ENCODE peak calls at places on chromosomes 16 and 17, in seven cellular contexts. P, E, S, O, J, R and Z are unnamed samples. For H3K79me2, the result is how much of the 10 kb centered on the place peaks cover.

GRCh38 chr17:57861000-57861736 is 11.3 kb upstream of the MRPS23 start:
- DNase-seq in O (peak), J (peak), S (peak), P (peak), E (peak), R (peak), Z (peak)

GRCh38 chr16:2910441-2910840 is 1.3 kb upstream of the FLYWCH1 start:
- DNase-seq in P (no peak), O (no peak), J (peak), R (no peak), E (no peak), S (no peak), Z (no peak)

GRCh38 chr17:47949197-47949759 is 7.9 kb downstream of the PNPO start:
- DNase-seq in S (peak), O (peak), R (peak), E (peak), P (peak), J (peak), Z (peak)

GRCh38 chr17:63542942-63543821 is 7.1 kb upstream of the DCAF7 start:
- DNase-seq in E (no peak), O (no peak), J (no peak), S (no peak), R (no peak), P (peak), Z (peak)

GRCh38 chr16:11242658-11243057 is 13.3 kb downstream of the SOCS1 start:
- DNase-seq in J (no peak), R (no peak), O (no peak), S (no peak), P (no peak), E (no peak), Z (no peak)

GRCh38 chr17:49241763-49242312 is 11.3 kb upstream of the PHOSPHO1 start:
- DNase-seq in E (peak), S (no peak), R (no peak), J (no peak), O (no peak), P (no peak), Z (no peak)

GRCh38 chr16:55835578-55835977 is 2.7 kb upstream of the CES1 start:
- DNase-seq in O (no peak), J (no peak), P (no peak), R (no peak), E (no peak), S (no peak), Z (peak)

GRCh38 chr16:71648921-71649320 is 22.9 kb downstream of the MARVELD3 start:
- DNase-seq in J (peak), R (peak), P (peak), O (peak), S (no peak), E (peak), Z (no peak)

GRCh38 chr17:9079461-9080103 is 58.3 kb downstream of the NTN1 start:
- DNase-seq in E (no peak), J (no peak), R (no peak), O (peak), S (no peak), P (no peak), Z (no peak)

GRCh38 chr16:17949713-17950112 is 386.8 kb downstream of the NPIPA8 start:
- DNase-seq in S (no peak), J (no peak), E (no peak), R (no peak), P (no peak), O (no peak), Z (no peak)

GRCh38 chr16:73126453-73126853 is 78.5 kb upstream of the ZFHX3 start:
- DNase-seq in P (no peak), E (no peak), R (no peak), S (no peak), O (no peak), J (peak), Z (peak)

GRCh38 chr16:19380316-19380715 is 37.4 kb upstream of the TMC5 start:
- DNase-seq in R (no peak), J (no peak), S (no peak), P (no peak), E (no peak), O (peak), Z (no peak)

GRCh38 chr17:15371731-15372130 is 30.3 kb upstream of the TEKT3 start:
- DNase-seq in O (no peak), S (no peak), R (no peak), P (no peak), E (peak), J (no peak), Z (no peak)

GRCh38 chr16:73311857-73312723 is 264.2 kb upstream of the ZFHX3 start:
- DNase-seq in O (no peak), R (no peak), P (no peak), J (no peak), S (no peak), E (no peak), Z (no peak)

DNA sequence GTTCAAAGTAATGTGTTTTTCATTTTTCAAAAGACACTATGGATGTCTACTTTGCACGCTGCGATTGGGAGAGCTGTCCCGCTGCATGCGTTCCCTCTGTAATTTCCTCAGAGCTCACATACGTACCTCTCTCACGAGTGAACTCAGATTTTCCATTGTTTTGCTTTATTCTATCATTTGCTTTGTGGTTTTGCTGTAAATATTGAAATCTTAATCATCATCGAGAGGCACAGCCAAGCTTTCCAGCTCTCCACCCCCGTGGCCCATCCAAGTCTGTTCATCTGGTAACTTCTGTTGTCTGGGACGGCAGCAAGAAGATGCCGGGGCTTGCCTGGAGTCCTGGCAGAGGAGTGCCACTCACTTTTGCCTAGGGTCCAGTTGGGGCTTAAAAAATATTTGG is 21.1 kb downstream of the TMC6 start:
- DNase-seq in E (peak), R (no peak), J (peak), O (no peak), S (no peak), P (no peak), Z (no peak)
- H3K79me2 ChIP-seq in E (under half), R (under half), J (under half), O (under half), S (under half), P (under half), Z (under half)

DNA sequence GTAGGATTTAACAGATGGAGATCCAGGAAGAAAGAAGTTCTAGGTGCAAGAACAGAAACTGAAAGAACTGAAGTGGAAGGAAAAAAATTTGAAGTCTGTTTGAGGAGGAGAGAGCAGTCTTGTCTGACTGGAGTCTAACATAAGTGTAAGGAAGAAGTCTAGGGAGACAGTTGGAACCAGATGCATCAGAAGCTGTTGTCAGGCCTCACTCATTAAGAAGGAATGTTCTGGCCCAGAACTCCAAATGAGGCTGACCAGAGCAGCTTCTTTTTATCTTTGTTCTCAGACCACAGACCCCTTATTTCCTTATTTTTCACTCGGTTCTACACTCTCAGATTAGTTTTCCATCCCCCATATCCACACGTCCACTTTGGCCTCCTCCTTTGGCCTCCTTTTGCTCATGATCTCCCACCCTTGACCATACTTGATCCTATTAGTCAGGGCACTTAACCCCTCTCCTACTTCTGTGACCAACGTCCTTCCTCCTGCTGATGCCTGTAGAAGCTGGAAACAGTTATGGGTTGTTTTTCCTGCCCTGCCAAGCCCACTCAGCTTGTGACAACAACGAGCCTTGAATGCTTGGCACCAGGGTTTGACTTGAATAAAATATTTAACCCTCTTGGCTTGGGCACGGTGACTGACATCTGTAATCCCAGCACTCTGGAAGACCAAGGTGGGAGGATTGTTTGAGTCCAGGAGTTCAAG is 7.0 kb upstream of the MYH2 start:
- DNase-seq in R (no peak), O (no peak), S (no peak), J (peak), P (no peak), E (no peak), Z (no peak)
- TF ChIP-seq EZH2phosphoT487 in R (no peak), O (no peak), S (no peak), J (no peak), P (no peak), E (no peak), Z (no peak)

GRCh38 chr16:80803341-80804060 is 897 bp downstream of the CDYL2 start:
- DNase-seq in R (peak), J (peak), P (peak), S (no peak), E (peak), O (peak), Z (peak)

GRCh38 chr16:80804451-80805383 is at the start of gene CDYL2:
- DNase-seq in S (no peak), O (peak), R (peak), J (peak), P (peak), E (peak), Z (peak)

GRCh38 chr16:80807916-80808315 is 3.5 kb upstream of the CDYL2 start:
- DNase-seq in J (no peak), R (no peak), S (no peak), E (no peak), O (no peak), P (no peak), Z (no peak)

GRCh38 chr16:80804061-80804450 is 342 bp downstream of the CDYL2 start:
- DNase-seq in R (no peak), E (peak), O (peak), J (peak), P (peak), S (no peak), Z (peak)

GRCh38 chr16:80806957-80807356 is 2.6 kb upstream of the CDYL2 start:
- DNase-seq in P (no peak), O (no peak), R (no peak), E (peak), S (no peak), J (peak), Z (no peak)
- H3K79me2 ChIP-seq in P (under half), O (under half), R (under half), E (under half), S (under half), J (under half), Z (under half)

GRCh38 chr16:49631521-49632041 is 224.3 kb downstream of the ZNF423 start:
- DNase-seq in S (no peak), J (peak), O (no peak), E (no peak), R (no peak), P (no peak), Z (peak)
- TF ChIP-seq EZH2phosphoT487 in S (no peak), J (no peak), O (no peak), E (no peak), R (no peak), P (no peak), Z (no peak)

GRCh38 chr16:89658221-89658879 is 714 bp downstream of the SPATA33 start:
- DNase-seq in J (peak), R (peak), E (peak), S (no peak), P (no peak), O (peak), Z (peak)
- H3K79me2 ChIP-seq in J (half or more), R (half or more), E (half or more), S (half or more), P (under half), O (under half), Z (half or more)

GRCh38 chr17:77326636-77327035 is 185.9 kb downstream of the SEC14L1 start:
- DNase-seq in J (no peak), S (no peak), E (no peak), P (no peak), O (no peak), R (no peak), Z (no peak)
- TF ChIP-seq EZH2phosphoT487 in J (no peak), S (no peak), E (no peak), P (no peak), O (no peak), R (no peak), Z (no peak)

DNA sequence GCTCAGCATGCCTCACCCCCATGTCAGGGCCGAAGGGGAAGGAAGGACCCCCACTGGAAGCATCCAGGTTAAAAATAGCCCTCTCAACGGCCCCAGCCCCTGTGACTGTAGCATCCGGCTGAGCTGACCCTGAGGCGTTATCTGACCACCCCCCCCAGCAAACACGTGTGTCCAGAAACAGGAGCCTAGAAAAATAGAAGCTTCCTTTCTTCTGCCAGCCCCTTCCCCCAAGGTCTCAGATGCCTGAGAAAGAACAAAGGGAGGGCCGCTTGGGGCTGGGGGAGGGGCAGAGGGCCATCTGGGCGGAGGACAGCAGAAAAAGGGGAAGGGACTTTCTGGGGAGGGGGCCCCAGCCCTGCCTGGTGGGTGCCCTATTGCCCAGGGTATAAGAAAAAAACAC is 55.8 kb downstream of the ACTG1 start:
- DNase-seq in E (no peak), S (no peak), P (no peak), O (peak), R (no peak), J (no peak), Z (no peak)
- H3K79me2 ChIP-seq in E (under half), S (under half), P (under half), O (under half), R (under half), J (under half), Z (under half)